ENCODE peak calls at places on chromosomes 4 and X, in four cellular contexts. K is LoVo; Z is stimulated activated naive CD8-positive, alpha-beta T cell treated with anti-CD3 and anti-CD28 coated beads, Interleukin-15, Interleukin-2, amounts not matched to agents 100 U/mL and 50 U/mL, for 24 hours; I is NCI-H1694 treated with DMSO at 0.1 percent for 48 hours. M is an unnamed sample.

GRCh38 chr4:3801931-3802550 is 35.9 kb downstream of the ADRA2C start:
- DNase-seq in K (no peak), Z (no peak), I (no peak), M (no peak)

GRCh38 chrX:14032383-14032782 is 2.7 kb upstream of the GEMIN8 start:
- DNase-seq in K (peak), Z (peak), I (peak), M (no peak)

GRCh38 chrX:23656684-23657083 is 10.6 kb upstream of the PRDX4 start:
- DNase-seq in K (no peak), Z (no peak), I (no peak), M (no peak)

GRCh38 chr4:37812713-37813112 is 13.8 kb upstream of the PGM2 start:
- DNase-seq in K (no peak), Z (no peak), I (no peak), M (no peak)

GRCh38 chr4:41361831-41362646 is 105.3 kb downstream of the UCHL1 start:
- DNase-seq in K (no peak), Z (no peak), I (no peak), M (no peak)

GRCh38 chr4:175125410-175126068 is 207.4 kb downstream of the ADAM29 start:
- DNase-seq in K (no peak), Z (no peak), I (no peak), M (no peak)

GRCh38 chrX:13357925-13358324 is 38.1 kb upstream of the ATXN3L start:
- DNase-seq in K (no peak), Z (no peak), I (no peak), M (no peak)

GRCh38 chrX:131649741-131650140 is 105.9 kb downstream of the OR13H1 start:
- DNase-seq in K (no peak), Z (peak), I (no peak), M (no peak)

GRCh38 chrX:135544338-135544948 is 24.0 kb downstream of the INTS6L start:
- DNase-seq in K (no peak), Z (no peak), I (no peak), M (no peak)

GRCh38 chr4:43133566-43133965 is 241.1 kb downstream of the GRXCR1 start:
- DNase-seq in K (no peak), Z (no peak), I (no peak), M (no peak)

GRCh38 chr4:40377462-40378385 is 42.6 kb downstream of the CHRNA9 start:
- DNase-seq in K (peak), Z (no peak), I (no peak), M (no peak)

GRCh38 chrX:35711281-35711680 is 86.9 kb upstream of the MAGEB16 start:
- DNase-seq in K (peak), Z (no peak), I (no peak), M (no peak)

GRCh38 chrX:153969904-153970397 is 1.7 kb downstream of the HCFC1 start:
- DNase-seq in K (no peak), Z (no peak), I (no peak), M (no peak)

GRCh38 chr4:13902141-13902540 is 274.6 kb upstream of the BOD1L1 start:
- DNase-seq in K (no peak), Z (no peak), I (no peak), M (no peak)

GRCh38 chr4:14539246-14539645 is 463.0 kb upstream of the CPEB2 start:
- DNase-seq in K (no peak), Z (no peak), I (no peak), M (no peak)

GRCh38 chrX:20969565-20969964 is 404.7 kb upstream of the CNKSR2 start:
- DNase-seq in K (no peak), Z (no peak), I (no peak), M (no peak)

GRCh38 chrX:101904996-101905395 is 26.8 kb downstream of the ZMAT1 start:
- DNase-seq in K (no peak), Z (no peak), I (no peak), M (no peak)

GRCh38 chr4:182343435-182343834 is 100.2 kb downstream of the TENM3 start:
- DNase-seq in K (no peak), Z (no peak), I (no peak), M (no peak)

GRCh38 chr4:72375050-72375736 is 193.8 kb downstream of the ADAMTS3 start:
- DNase-seq in K (no peak), Z (no peak), I (no peak), M (no peak)

GRCh38 chr4:29927895-29928294 is 792.3 kb upstream of the PCDH7 start:
- DNase-seq in K (no peak), Z (no peak), I (no peak), M (no peak)

GRCh38 chrX:48983081-48983480 is 11.4 kb upstream of the KCND1 start:
- DNase-seq in K (no peak), Z (no peak), I (no peak), M (no peak)

GRCh38 chr4:118834960-118835895 is 698 bp downstream of the SEC24D start:
- DNase-seq in K (peak), Z (peak), I (no peak), M (peak)

GRCh38 chr4:61200195-61200990 is at the start of gene ADGRL3:
- DNase-seq in K (no peak), Z (no peak), I (peak), M (no peak)

GRCh38 chr4:1168291-1169031 is 3.9 kb downstream of the SPON2 start:
- DNase-seq in K (no peak), Z (no peak), I (no peak), M (no peak)